ENCODE peak calls at places on chromosomes 7 and 10, in ten cellular contexts. X is body of pancreas, S is lower lobe of right lung, T is dorsolateral prefrontal cortex, F is AG04450, G is cardiac muscle cell, U is K562, K is PC-3, B is left lung, C is lung. Y is an unnamed sample.

GRCh38 chr7:149621776-149622175 is 124.2 kb upstream of the ZNF746 start:
- DNase-seq in X (no peak), S (no peak), T (no peak), F (no peak), G (no peak), U (peak; percentile 30), K (no peak), B (no peak), C (no peak), Y (no peak)

GRCh38 chr10:62580396-62580795 is 206.2 kb downstream of the ZNF365 start:
- DNase-seq in X (no peak), S (no peak), T (no peak), F (no peak), G (peak; percentile 40), U (no peak), K (no peak), B (no peak), C (no peak), Y (no peak)

GRCh38 chr10:98959486-98959885 is 276.2 kb downstream of the HPSE2 start:
- DNase-seq in X (no peak), S (no peak), T (no peak), F (no peak), G (no peak), U (no peak), K (no peak), B (no peak), C (no peak), Y (no peak)

GRCh38 chr7:33596694-33597093 is 308.6 kb upstream of the BMPER start:
- DNase-seq in X (no peak), S (no peak), T (no peak), F (no peak), G (peak; percentile 40), U (no peak), K (no peak), B (no peak), C (no peak), Y (no peak)

GRCh38 chr10:84933402-84933801 is 605.0 kb downstream of the CCSER2 start:
- DNase-seq in X (no peak), S (no peak), T (no peak), F (no peak), G (no peak), U (no peak), K (no peak), B (no peak), C (no peak), Y (no peak)

GRCh38 chr10:79248341-79248931 is 98.8 kb upstream of the PPIF start:
- DNase-seq in X (no peak), S (peak; percentile 77), T (peak; percentile 63), F (no peak), G (peak; percentile 68), U (no peak), K (no peak), B (peak; percentile 87), C (no peak), Y (no peak)

GRCh38 chr10:117477241-117477947 is 65.2 kb upstream of the EMX2 start:
- DNase-seq in X (no peak), S (no peak), T (no peak), F (no peak), G (no peak), U (no peak), K (no peak), B (no peak), C (no peak), Y (no peak)

GRCh38 chr7:50068026-50068425 is 25.0 kb downstream of the ZPBP start:
- DNase-seq in X (peak; percentile 43), S (no peak), T (no peak), F (no peak), G (peak; percentile 11), U (peak; percentile 2), K (peak; percentile 49), B (no peak), C (no peak), Y (no peak)

GRCh38 chr7:75669579-75669978 is 69.2 kb downstream of the HIP1 start:
- DNase-seq in X (no peak), S (no peak), T (no peak), F (no peak), G (no peak), U (no peak), K (no peak), B (no peak), C (no peak), Y (no peak)

GRCh38 chr10:92691591-92692084 is 1.9 kb downstream of the HHEX start:
- DNase-seq in X (peak; percentile 25), S (peak; percentile 84), T (no peak), F (no peak), G (no peak), U (peak; percentile 45), K (no peak), B (peak; percentile 78), C (peak; percentile 61), Y (no peak)

GRCh38 chr10:108850138-108850854 is 1073.0 kb downstream of the XPNPEP1 start:
- DNase-seq in X (no peak), S (no peak), T (no peak), F (no peak), G (no peak), U (no peak), K (no peak), B (no peak), C (no peak), Y (no peak)

GRCh38 chr10:46270086-46270811 is 16.5 kb upstream of the ANTXRL start:
- DNase-seq in X (no peak), S (no peak), T (no peak), F (no peak), G (no peak), U (no peak), K (no peak), B (no peak), C (no peak), Y (peak; percentile 26)

DNA sequence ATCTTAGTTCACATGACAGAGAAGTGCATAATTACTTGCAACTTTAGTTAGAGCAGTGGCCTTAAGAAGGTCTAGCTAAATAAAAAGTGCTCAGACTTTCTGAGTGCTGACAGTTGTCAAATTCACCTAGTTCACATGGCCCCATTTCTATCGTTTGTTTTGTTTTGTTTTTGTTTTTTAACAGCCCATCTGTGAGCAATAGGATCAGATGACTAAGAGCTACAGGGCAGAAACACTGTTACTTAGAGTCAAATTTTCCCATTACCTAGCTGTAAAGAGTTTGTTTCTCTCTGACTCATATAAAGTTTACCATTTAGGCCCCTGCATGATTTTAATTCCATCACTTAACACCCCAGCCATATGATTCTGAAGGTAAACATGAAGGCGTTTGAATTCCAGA is 18.8 kb downstream of the CAV1 start:
- DNase-seq in X (no peak), S (no peak), T (no peak), F (no peak), G (peak; percentile 18), U (no peak), K (peak; percentile 50), B (no peak), C (no peak), Y (no peak)
- H3K27ac ChIP-seq in X (no peak overlapping the region), S (no peak overlapping the region), T (no peak overlapping the region), F (no peak overlapping the region), G (no peak overlapping the region), U (no peak overlapping the region), K (peak overlapping the region; percentile 33), B (peak overlapping the region; percentile 9), C (no peak overlapping the region), Y (peak overlapping the region; percentile 85)

GRCh38 chr10:31263903-31264302 is 55.1 kb upstream of the ZEB1 start:
- DNase-seq in X (no peak), S (no peak), T (no peak), F (no peak), G (no peak), U (no peak), K (peak; percentile 36), B (no peak), C (no peak), Y (no peak)

GRCh38 chr10:31261502-31262311 is 57.3 kb upstream of the ZEB1 start:
- DNase-seq in X (no peak), S (no peak), T (no peak), F (peak; percentile 81), G (peak; percentile 65), U (no peak), K (peak; percentile 61), B (no peak), C (no peak), Y (no peak)

GRCh38 chr10:31262672-31263071 is 56.3 kb upstream of the ZEB1 start:
- DNase-seq in X (no peak), S (no peak), T (no peak), F (peak; percentile 44), G (peak; percentile 87), U (no peak), K (no peak), B (no peak), C (no peak), Y (no peak)
- H3K27ac ChIP-seq in X (no peak overlapping the region), S (no peak overlapping the region), T (no peak overlapping the region), F (peak overlapping the region; percentile 33), G (no peak overlapping the region), U (no peak overlapping the region), K (no peak overlapping the region), B (peak overlapping the region; percentile 5), C (no peak overlapping the region), Y (peak overlapping the region; percentile 4)

GRCh38 chr10:14855453-14855852 is 17.3 kb downstream of the HSPA14 start:
- DNase-seq in X (no peak), S (no peak), T (no peak), F (no peak), G (no peak), U (no peak), K (no peak), B (no peak), C (no peak), Y (no peak)

GRCh38 chr10:14858338-14858925 is 20.2 kb upstream of the SUV39H2 start:
- DNase-seq in X (no peak), S (no peak), T (no peak), F (no peak), G (no peak), U (no peak), K (no peak), B (no peak), C (no peak), Y (no peak)

GRCh38 chr10:14859775-14860174 is 18.9 kb upstream of the SUV39H2 start:
- DNase-seq in X (no peak), S (no peak), T (no peak), F (no peak), G (no peak), U (no peak), K (no peak), B (no peak), C (no peak), Y (no peak)

GRCh38 chr10:14859043-14859442 is 19.6 kb upstream of the SUV39H2 start:
- DNase-seq in X (no peak), S (no peak), T (no peak), F (no peak), G (no peak), U (no peak), K (no peak), B (no peak), C (no peak), Y (no peak)

DNA sequence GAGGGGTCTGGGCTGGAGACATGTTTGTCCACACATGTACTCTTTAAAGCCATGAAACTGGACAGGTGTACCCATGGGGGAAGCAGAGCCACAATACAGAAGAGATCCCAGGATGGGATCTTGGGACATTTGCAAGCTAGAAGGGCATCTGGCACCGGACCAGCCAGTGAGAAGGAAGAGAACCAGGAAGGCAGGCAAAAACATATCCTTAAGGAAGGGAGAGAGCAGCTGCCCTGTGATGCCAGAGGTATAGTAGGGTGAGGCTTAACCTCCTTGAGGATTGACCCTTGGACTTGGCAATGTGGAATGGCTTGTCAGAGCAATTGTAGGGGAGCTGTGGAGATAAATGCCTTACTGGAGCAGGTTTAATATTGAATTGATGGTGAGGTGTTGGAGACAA is 17.9 kb upstream of the SUV39H2 start:
- DNase-seq in X (peak; percentile 27), S (no peak), T (no peak), F (no peak), G (no peak), U (no peak), K (no peak), B (no peak), C (no peak), Y (no peak)
- H3K27ac ChIP-seq in X (no peak overlapping the region), S (no peak overlapping the region), T (no peak overlapping the region), F (no peak overlapping the region), G (no peak overlapping the region), U (no peak overlapping the region), K (no peak overlapping the region), B (no peak overlapping the region), C (no peak overlapping the region), Y (no peak overlapping the region)

GRCh38 chr7:132080967-132081668 is 495.2 kb downstream of the PLXNA4 start:
- DNase-seq in X (no peak), S (no peak), T (no peak), F (no peak), G (peak; percentile 92), U (no peak), K (no peak), B (no peak), C (no peak), Y (peak; percentile 75)
- H3K27ac ChIP-seq in X (no peak overlapping the region), S (no peak overlapping the region), T (no peak overlapping the region), F (no peak overlapping the region), G (no peak overlapping the region), U (no peak overlapping the region), K (no peak overlapping the region), B (no peak overlapping the region), C (no peak overlapping the region), Y (peak overlapping the region; percentile 10)